ENCODE peak calls at places on chromosome 1, in four cellular contexts. V is foreskin fibroblast, R is WTC11, M is neural crest cell. E is an unnamed sample.

GRCh38 chr1:8093221-8093980 is 67.3 kb upstream of the ERRFI1 start:
- DNase-seq in V (no peak), M (no peak), R (no peak), E (no peak)

GRCh38 chr1:165949335-165950130 is 122.1 kb downstream of the UCK2 start:
- DNase-seq in M (peak), V (peak), R (peak), E (peak)

GRCh38 chr1:156870734-156871133 is 10.1 kb downstream of the NTRK1 start:
- DNase-seq in M (no peak), R (no peak), V (peak), E (no peak)

GRCh38 chr1:180935326-180936109 is 22.8 kb downstream of the KIAA1614 start:
- DNase-seq in V (no peak), R (no peak), M (no peak), E (no peak)

GRCh38 chr1:246199086-246199485 is 308.0 kb downstream of the SMYD3 start:
- DNase-seq in M (no peak), R (no peak), V (peak), E (no peak)

GRCh38 chr1:100921110-100921706 is 25.3 kb downstream of the SLC30A7 start:
- DNase-seq in M (no peak), R (no peak), V (peak), E (peak)

GRCh38 chr1:91600431-91601330 is 100.0 kb downstream of the CDC7 start:
- DNase-seq in V (peak), M (no peak), R (no peak), E (no peak)

GRCh38 chr1:161209790-161210409 is 5.2 kb upstream of the FCER1G start:
- DNase-seq in M (peak), R (peak), V (peak), E (peak)

GRCh38 chr1:27544818-27545612 is 55.0 kb upstream of the WASF2 start:
- DNase-seq in M (no peak), V (peak), R (no peak), E (no peak)

GRCh38 chr1:115041654-115042053 is 12.0 kb downstream of the TSHB start:
- DNase-seq in R (no peak), M (no peak), V (no peak), E (peak)

GRCh38 chr1:229043111-229043510 is 227.8 kb upstream of the RAB4A start:
- DNase-seq in V (no peak), R (no peak), M (no peak), E (no peak)

GRCh38 chr1:199163277-199164069 is 524.6 kb downstream of the PTPRC start:
- DNase-seq in M (no peak), V (peak), R (no peak), E (no peak)

GRCh38 chr1:245807306-245807705 is 652.5 kb downstream of the KIF26B start:
- DNase-seq in M (no peak), V (peak), R (no peak), E (no peak)

GRCh38 chr1:109814993-109815786 is 51.5 kb upstream of the EPS8L3 start:
- DNase-seq in V (no peak), R (no peak), M (no peak), E (no peak)

GRCh38 chr1:11797525-11798216 is 8.1 kb downstream of the MTHFR start:
- DNase-seq in M (no peak), V (no peak), R (no peak), E (no peak)

GRCh38 chr1:119988316-119989067 is 81.0 kb downstream of the NOTCH2 start:
- DNase-seq in R (no peak), M (no peak), V (no peak), E (no peak)

GRCh38 chr1:8870605-8871538 is 7.6 kb downstream of the ENO1 start:
- DNase-seq in V (no peak), R (no peak), M (no peak), E (no peak)

GRCh38 chr1:228044961-228045360 is 37.5 kb upstream of the ARF1 start:
- DNase-seq in R (no peak), M (no peak), V (peak), E (no peak)

GRCh38 chr1:172838681-172839313 is 179.9 kb downstream of the FASLG start:
- DNase-seq in R (no peak), V (no peak), M (no peak), E (no peak)

GRCh38 chr1:14614326-14614725 is 15.8 kb downstream of the KAZN start:
- DNase-seq in R (no peak), V (no peak), M (no peak), E (no peak)

GRCh38 chr1:160367934-160368923 is 1.4 kb downstream of the NHLH1 start:
- DNase-seq in M (no peak), V (no peak), R (no peak), E (no peak)

GRCh38 chr1:78225153-78225552 is 179.4 kb downstream of the GIPC2 start:
- DNase-seq in R (no peak), M (no peak), V (peak), E (no peak)

GRCh38 chr1:29856663-29857224 is 620.4 kb downstream of the PTPRU start:
- DNase-seq in M (no peak), V (no peak), R (no peak), E (no peak)

GRCh38 chr1:32786856-32787255 is 30.3 kb downstream of the YARS1 start:
- DNase-seq in M (no peak), R (no peak), V (no peak), E (peak)

E was measured in T47D.